ENCODE peak calls at places on chromosomes 6 and 20, in nine cellular contexts. One of them, this sample, is unnamed. For H3K4me1, the result is how much of the 10 kb centered on the place peaks cover.

GRCh38 chr6:149463781-149464180 is 21.0 kb downstream of the ZC3H12D start:
- DNase-seq in stomach: no peak
- DNase-seq in testis: no peak
- DNase-seq in ovary: no peak
- DNase-seq in adrenal gland: no peak
- DNase-seq in transverse colon: no peak
- DNase-seq in A549: no peak
- DNase-seq in uterus: no peak
- DNase-seq in spleen: no peak
- DNase-seq in this sample: no peak

GRCh38 chr20:57309544-57310115 is 20.0 kb upstream of the SPO11 start:
- DNase-seq in spleen: peak
- DNase-seq in stomach: no peak
- DNase-seq in A549: no peak
- DNase-seq in testis: no peak
- DNase-seq in ovary: no peak
- DNase-seq in adrenal gland: no peak
- DNase-seq in uterus: no peak
- DNase-seq in transverse colon: no peak
- DNase-seq in this sample: no peak

GRCh38 chr20:50449789-50450492 is 60.2 kb upstream of the PTPN1 start:
- DNase-seq in uterus: no peak
- DNase-seq in stomach: no peak
- DNase-seq in transverse colon: no peak
- DNase-seq in adrenal gland: no peak
- DNase-seq in A549: no peak
- DNase-seq in testis: no peak
- DNase-seq in ovary: no peak
- DNase-seq in spleen: no peak
- DNase-seq in this sample: no peak

GRCh38 chr6:68689910-68690309 is 54.8 kb downstream of the ADGRB3 start:
- DNase-seq in ovary: no peak
- DNase-seq in spleen: no peak
- DNase-seq in A549: no peak
- DNase-seq in stomach: no peak
- DNase-seq in testis: no peak
- DNase-seq in transverse colon: no peak
- DNase-seq in adrenal gland: no peak
- DNase-seq in uterus: no peak
- DNase-seq in this sample: no peak

GRCh38 chr20:35329435-35330139 is 37.4 kb upstream of the FAM83C start:
- DNase-seq in stomach: peak
- DNase-seq in uterus: no peak
- DNase-seq in transverse colon: peak
- DNase-seq in testis: no peak
- DNase-seq in A549: peak
- DNase-seq in spleen: no peak
- DNase-seq in adrenal gland: no peak
- DNase-seq in ovary: no peak
- DNase-seq in this sample: peak

GRCh38 chr6:31126416-31127175 is 6.3 kb upstream of the CDSN start:
- DNase-seq in stomach: peak
- DNase-seq in adrenal gland: no peak
- DNase-seq in testis: peak
- DNase-seq in A549: no peak
- DNase-seq in ovary: no peak
- DNase-seq in transverse colon: no peak
- DNase-seq in spleen: no peak
- DNase-seq in uterus: no peak
- DNase-seq in this sample: no peak

GRCh38 chr6:157323924-157324276 is 581 bp upstream of the TMEM242 start:
- DNase-seq in adrenal gland: peak
- DNase-seq in spleen: peak
- DNase-seq in ovary: peak
- DNase-seq in A549: peak
- DNase-seq in transverse colon: peak
- DNase-seq in stomach: peak
- DNase-seq in testis: peak
- DNase-seq in uterus: peak
- DNase-seq in this sample: peak

GRCh38 chr6:70663881-70664466 is 3.7 kb upstream of the SMAP1 start:
- DNase-seq in adrenal gland: no peak
- DNase-seq in ovary: no peak
- DNase-seq in stomach: no peak
- DNase-seq in spleen: no peak
- DNase-seq in transverse colon: no peak
- DNase-seq in A549: no peak
- DNase-seq in uterus: no peak
- DNase-seq in testis: no peak
- DNase-seq in this sample: no peak

GRCh38 chr6:26222587-26222986 is 135.4 kb downstream of the HFE start:
- DNase-seq in adrenal gland: no peak
- DNase-seq in ovary: no peak
- DNase-seq in stomach: no peak
- DNase-seq in A549: no peak
- DNase-seq in spleen: no peak
- DNase-seq in testis: no peak
- DNase-seq in uterus: no peak
- DNase-seq in transverse colon: no peak
- DNase-seq in this sample: no peak

GRCh38 chr6:26224547-26224912 is 137.3 kb downstream of the HFE start:
- DNase-seq in A549: no peak
- DNase-seq in testis: no peak
- DNase-seq in transverse colon: no peak
- DNase-seq in stomach: no peak
- DNase-seq in uterus: no peak
- DNase-seq in adrenal gland: no peak
- DNase-seq in spleen: no peak
- DNase-seq in ovary: no peak
- DNase-seq in this sample: no peak

GRCh38 chr6:26224940-26225847 is 138.0 kb downstream of the HFE start:
- DNase-seq in testis: no peak
- DNase-seq in transverse colon: no peak
- DNase-seq in spleen: peak
- DNase-seq in stomach: no peak
- DNase-seq in ovary: peak
- DNase-seq in uterus: no peak
- DNase-seq in A549: no peak
- DNase-seq in adrenal gland: peak
- DNase-seq in this sample: no peak

GRCh38 chr6:26223213-26223612 is 136.0 kb downstream of the HFE start:
- DNase-seq in adrenal gland: no peak
- DNase-seq in ovary: no peak
- DNase-seq in spleen: no peak
- DNase-seq in testis: no peak
- DNase-seq in A549: peak
- DNase-seq in stomach: no peak
- DNase-seq in uterus: no peak
- DNase-seq in transverse colon: no peak
- DNase-seq in this sample: no peak

DNA sequence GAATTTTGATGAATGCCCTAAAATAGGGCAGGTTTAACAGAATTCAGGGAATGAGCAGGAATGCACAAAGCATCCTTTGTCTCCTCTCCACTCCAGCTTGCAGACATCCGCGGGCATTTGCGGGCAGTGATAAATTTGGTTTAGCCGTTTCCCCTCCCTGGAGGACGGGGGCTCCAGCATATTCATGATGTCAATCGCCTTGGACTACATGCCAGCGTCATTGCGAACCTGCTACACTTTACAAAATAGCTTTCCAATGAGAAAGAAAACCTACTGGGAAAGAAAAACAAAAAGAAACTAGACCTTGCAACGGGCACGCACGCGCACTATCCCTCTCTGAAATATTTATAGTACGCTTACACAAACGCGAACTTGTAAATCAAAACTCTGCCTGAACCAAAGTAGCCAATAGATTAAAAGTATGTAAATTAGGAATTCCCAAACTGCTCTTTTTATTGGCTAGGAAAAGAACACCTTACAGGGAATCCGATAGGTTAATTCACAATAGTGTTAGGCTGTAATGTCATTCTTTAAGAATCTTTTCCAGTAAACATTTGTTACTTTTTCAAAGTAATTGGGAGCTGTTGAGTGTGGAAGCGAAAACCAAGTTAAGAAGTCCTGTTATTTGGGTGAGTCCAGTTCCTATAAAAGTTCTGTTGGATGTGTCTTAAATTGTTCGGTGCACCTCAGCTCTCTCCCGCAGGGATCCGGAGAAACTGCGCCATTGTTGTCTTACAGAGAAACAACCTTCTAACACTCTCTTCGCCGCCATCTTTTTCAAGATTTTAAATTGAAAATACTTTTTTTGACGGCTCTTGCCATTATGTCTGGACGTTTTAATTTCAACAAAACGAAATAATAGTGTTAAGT is 136.7 kb downstream of the HFE start:
- DNase-seq in adrenal gland: peak
- DNase-seq in testis: peak
- DNase-seq in uterus: peak
- DNase-seq in ovary: peak
- DNase-seq in spleen: peak
- DNase-seq in transverse colon: peak
- DNase-seq in stomach: peak
- DNase-seq in A549: peak
- DNase-seq in this sample: peak
- H3K4me3 ChIP-seq in adrenal gland: peak
- H3K4me3 ChIP-seq in testis: peak
- H3K4me3 ChIP-seq in uterus: peak
- H3K4me3 ChIP-seq in ovary: peak
- H3K4me3 ChIP-seq in spleen: peak
- H3K4me3 ChIP-seq in transverse colon: peak
- H3K4me3 ChIP-seq in stomach: peak
- H3K4me3 ChIP-seq in A549: peak
- H3K4me3 ChIP-seq in this sample: peak

DNA sequence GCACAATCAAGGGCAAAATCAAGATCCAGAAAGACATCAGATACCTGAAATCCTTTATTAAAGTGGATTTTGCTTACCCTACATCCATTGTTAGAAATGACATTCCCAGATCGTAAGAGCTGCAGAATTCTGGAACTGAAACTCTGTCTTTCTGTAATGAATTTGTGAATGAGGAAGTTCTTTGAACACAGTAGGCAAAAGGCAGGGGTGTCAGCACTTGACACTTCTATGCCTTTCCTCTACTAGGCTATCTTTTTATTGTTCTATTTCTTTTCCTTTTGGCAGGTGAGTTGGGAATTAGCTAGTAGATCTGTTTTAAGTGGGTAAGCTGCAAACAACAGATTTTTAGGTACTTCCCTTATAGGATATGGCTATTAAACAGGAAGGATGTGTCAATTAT is 126.3 kb downstream of the CARMIL1 start:
- DNase-seq in adrenal gland: no peak
- DNase-seq in stomach: no peak
- DNase-seq in spleen: no peak
- DNase-seq in uterus: no peak
- DNase-seq in transverse colon: no peak
- DNase-seq in A549: no peak
- DNase-seq in ovary: no peak
- DNase-seq in testis: no peak
- DNase-seq in this sample: no peak
- H3K4me1 ChIP-seq in adrenal gland: under half
- H3K4me1 ChIP-seq in stomach: under half
- H3K4me1 ChIP-seq in spleen: under half
- H3K4me1 ChIP-seq in uterus: under half
- H3K4me1 ChIP-seq in transverse colon: under half
- H3K4me1 ChIP-seq in A549: under half
- H3K4me1 ChIP-seq in ovary: under half
- H3K4me1 ChIP-seq in testis: under half
- H3K4me1 ChIP-seq in this sample: under half

DNA sequence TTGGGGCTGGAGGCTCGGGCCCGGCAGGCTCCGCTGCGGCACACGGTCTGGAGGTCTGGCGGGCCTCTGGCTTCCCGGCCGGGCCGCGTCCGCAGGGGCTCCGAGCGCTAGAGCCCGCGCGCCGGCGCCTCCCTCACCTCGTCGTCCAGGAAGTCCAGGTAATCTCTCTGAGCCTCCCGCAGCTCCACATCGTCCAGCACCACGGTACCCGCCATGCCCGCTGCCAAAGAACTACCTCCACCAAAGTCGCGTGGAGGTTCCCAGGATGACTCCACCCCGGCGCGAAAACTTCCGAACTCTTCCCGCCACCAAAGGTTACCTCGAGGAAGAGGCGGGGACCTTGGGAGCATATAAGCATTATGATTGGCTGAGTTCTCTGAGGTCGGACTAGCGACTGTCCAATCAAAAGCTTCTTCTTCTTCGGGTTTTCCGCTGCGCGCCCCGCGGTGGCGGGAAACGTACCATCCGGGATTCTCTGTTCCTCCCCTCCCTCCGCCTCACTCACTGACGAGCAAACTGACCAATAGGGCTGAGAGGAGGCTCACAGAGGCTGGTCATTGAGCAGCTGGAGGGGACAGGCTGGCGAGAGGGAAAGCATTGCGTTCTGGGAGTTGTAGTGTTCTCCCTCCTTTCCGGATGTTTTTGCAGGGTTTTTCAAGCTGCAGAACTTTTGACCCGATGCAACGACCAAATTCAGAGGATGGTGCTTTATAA is at the start of gene MCM3:
- DNase-seq in stomach: peak
- DNase-seq in testis: peak
- DNase-seq in adrenal gland: peak
- DNase-seq in A549: peak
- DNase-seq in uterus: peak
- DNase-seq in spleen: peak
- DNase-seq in ovary: peak
- DNase-seq in transverse colon: peak
- DNase-seq in this sample: peak
- TF ChIP-seq POLR2A in stomach: no peak
- TF ChIP-seq POLR2A in testis: no peak
- TF ChIP-seq POLR2A in adrenal gland: no peak
- TF ChIP-seq POLR2A in A549: peak
- TF ChIP-seq POLR2A in uterus: peak
- TF ChIP-seq POLR2A in spleen: no peak
- TF ChIP-seq POLR2A in ovary: no peak
- TF ChIP-seq POLR2A in transverse colon: peak
- TF ChIP-seq POLR2A in this sample: peak

GRCh38 chr6:4025681-4026080 is 53.3 kb downstream of the FAM217A start:
- DNase-seq in spleen: no peak
- DNase-seq in stomach: no peak
- DNase-seq in A549: no peak
- DNase-seq in adrenal gland: no peak
- DNase-seq in testis: no peak
- DNase-seq in uterus: no peak
- DNase-seq in transverse colon: no peak
- DNase-seq in ovary: no peak
- DNase-seq in this sample: no peak

GRCh38 chr6:4021133-4021861 is 57.6 kb downstream of the FAM217A start:
- DNase-seq in testis: peak
- DNase-seq in adrenal gland: peak
- DNase-seq in uterus: peak
- DNase-seq in transverse colon: peak
- DNase-seq in A549: peak
- DNase-seq in spleen: peak
- DNase-seq in ovary: peak
- DNase-seq in stomach: peak
- DNase-seq in this sample: peak

GRCh38 chr6:4020822-4021132 is 58.2 kb downstream of the FAM217A start:
- DNase-seq in A549: no peak
- DNase-seq in testis: no peak
- DNase-seq in spleen: no peak
- DNase-seq in ovary: no peak
- DNase-seq in stomach: no peak
- DNase-seq in transverse colon: no peak
- DNase-seq in adrenal gland: no peak
- DNase-seq in uterus: no peak
- DNase-seq in this sample: no peak

GRCh38 chr6:4021862-4022715 is 56.8 kb downstream of the FAM217A start:
- DNase-seq in ovary: no peak
- DNase-seq in uterus: no peak
- DNase-seq in spleen: no peak
- DNase-seq in testis: no peak
- DNase-seq in A549: no peak
- DNase-seq in stomach: no peak
- DNase-seq in adrenal gland: no peak
- DNase-seq in transverse colon: no peak
- DNase-seq in this sample: no peak

GRCh38 chr6:4023240-4023639 is 55.7 kb downstream of the FAM217A start:
- DNase-seq in uterus: no peak
- DNase-seq in transverse colon: no peak
- DNase-seq in A549: no peak
- DNase-seq in ovary: no peak
- DNase-seq in spleen: no peak
- DNase-seq in testis: no peak
- DNase-seq in adrenal gland: no peak
- DNase-seq in stomach: no peak
- DNase-seq in this sample: no peak
- H3K4me3 ChIP-seq in uterus: no peak
- H3K4me3 ChIP-seq in transverse colon: peak
- H3K4me3 ChIP-seq in A549: peak
- H3K4me3 ChIP-seq in ovary: no peak
- H3K4me3 ChIP-seq in spleen: peak
- H3K4me3 ChIP-seq in testis: no peak
- H3K4me3 ChIP-seq in adrenal gland: peak
- H3K4me3 ChIP-seq in stomach: no peak
- H3K4me3 ChIP-seq in this sample: no peak

This sample was measured in right lobe of liver.